ENCODE peak calls at places on chromosome 1, in ten cellular contexts. K is neural progenitor cell, S is AG04449, D is lower lobe of right lung, F is osteocyte, X is mucosa of descending colon, L is fibroblast of lung, J is body of pancreas, E is GM12878, H is type B pancreatic cell. O is an unnamed sample.
A peak's percentile ranks its signal among the peaks of the same experiment; 100 is the strongest.

GRCh38 chr1:63843010-63843409 is 69.2 kb downstream of the ROR1 start:
- DNase-seq in F (no peak), E (no peak), K (no peak), H (no peak), S (no peak), D (no peak), X (no peak), J (no peak), L (no peak), O (peak; percentile 49)

GRCh38 chr1:229942508-229942907 is 124.5 kb upstream of the GALNT2 start:
- DNase-seq in E (no peak), F (no peak), X (no peak), D (no peak), H (no peak), J (peak; percentile 85), S (no peak), L (no peak), K (no peak), O (no peak)

GRCh38 chr1:185654199-185654951 is 79.8 kb upstream of the HMCN1 start:
- DNase-seq in F (no peak), E (no peak), X (no peak), J (no peak), H (no peak), L (peak; percentile 51), S (no peak), K (no peak), D (no peak), O (no peak)

GRCh38 chr1:195886000-195886399 is 722.2 kb downstream of the KCNT2 start:
- DNase-seq in L (no peak), X (no peak), S (no peak), K (peak; percentile 6), H (no peak), E (no peak), F (no peak), D (no peak), J (no peak), O (no peak)

GRCh38 chr1:22121421-22121911 is 21.4 kb downstream of the WNT4 start:
- DNase-seq in F (no peak), H (no peak), J (no peak), D (no peak), K (peak; percentile 34), E (no peak), L (no peak), S (no peak), X (no peak), O (no peak)

GRCh38 chr1:35717911-35718476 is 690 bp downstream of the C1orf216 start:
- DNase-seq in X (peak; percentile 34), S (no peak), L (peak; percentile 77), J (no peak), D (peak; percentile 66), H (no peak), K (peak; percentile 41), F (no peak), E (no peak), O (no peak)

GRCh38 chr1:24107462-24108225 is 4.3 kb downstream of the MYOM3 start:
- DNase-seq in J (no peak), K (no peak), H (no peak), D (peak; percentile 36), S (no peak), L (peak; percentile 82), E (no peak), F (no peak), X (peak; percentile 26), O (no peak)

GRCh38 chr1:1387098-1388077 is 11.7 kb downstream of the CCNL2 start:
- DNase-seq in J (no peak), E (no peak), K (no peak), H (no peak), L (no peak), F (no peak), S (no peak), X (no peak), D (no peak), O (no peak)

GRCh38 chr1:10796029-10796944 is at the start of gene CASZ1:
- DNase-seq in F (peak; percentile 94), K (peak; percentile 95), S (peak; percentile 29), J (peak; percentile 88), L (peak; percentile 91), E (no peak), H (peak; percentile 88), D (peak; percentile 86), X (peak; percentile 87), O (peak; percentile 93)

GRCh38 chr1:46020005-46020404 is 112.4 kb downstream of the PIK3R3 start:
- DNase-seq in S (no peak), H (no peak), L (no peak), F (no peak), E (no peak), X (no peak), D (no peak), J (no peak), K (no peak), O (no peak)

GRCh38 chr1:46026531-46026930 is 105.9 kb downstream of the PIK3R3 start:
- DNase-seq in X (no peak), S (no peak), F (no peak), E (no peak), L (no peak), H (no peak), J (no peak), D (no peak), K (no peak), O (no peak)

GRCh38 chr1:46019348-46019747 is 113.1 kb downstream of the PIK3R3 start:
- DNase-seq in S (no peak), D (no peak), K (peak; percentile 50), L (no peak), J (no peak), E (no peak), F (no peak), X (no peak), H (no peak), O (no peak)

GRCh38 chr1:46017876-46018503 is 114.4 kb downstream of the PIK3R3 start:
- DNase-seq in D (no peak), E (no peak), S (no peak), H (no peak), X (peak; percentile 25), K (no peak), L (no peak), F (no peak), J (no peak), O (no peak)

DNA sequence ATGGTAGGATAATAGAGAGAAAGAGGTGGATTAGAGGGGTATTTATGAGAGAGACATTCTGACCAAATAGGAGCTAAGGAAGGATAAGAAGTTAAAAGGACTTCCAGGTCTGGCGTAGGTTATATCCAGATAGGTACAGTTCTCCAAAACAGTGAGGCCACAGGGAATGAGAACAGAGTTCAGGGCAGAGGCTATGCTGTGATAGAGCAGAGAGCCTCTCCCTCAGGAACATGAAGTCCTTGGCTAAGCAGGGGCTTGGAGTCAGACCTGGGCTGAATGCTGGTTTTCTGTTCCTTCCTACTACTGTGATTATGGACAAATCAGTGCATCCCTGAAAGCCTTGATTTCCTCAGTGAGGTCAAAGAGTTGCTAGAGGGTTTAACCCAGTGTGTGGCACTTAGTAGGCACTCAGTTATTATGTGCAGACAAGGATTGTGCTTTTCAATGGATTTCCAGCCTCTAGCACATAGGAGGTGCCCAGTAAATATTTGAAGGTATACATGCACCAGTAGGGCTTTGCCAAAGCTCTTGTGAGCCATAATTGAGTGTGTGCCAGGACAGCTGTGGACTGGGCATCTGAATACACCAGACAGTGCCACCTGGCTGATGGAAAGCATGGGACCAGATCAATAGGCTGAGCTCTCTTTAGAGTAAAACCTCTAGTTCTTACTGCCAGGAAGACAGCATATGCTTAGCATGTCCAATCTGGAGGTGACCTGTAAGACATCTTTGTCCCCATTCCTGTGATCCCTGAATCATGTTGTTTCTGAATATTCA is 111.2 kb downstream of the PIK3R3 start:
- DNase-seq in L (no peak), H (no peak), J (no peak), D (no peak), E (no peak), K (no peak), S (no peak), X (peak; percentile 47), F (no peak), O (no peak)
- TF ChIP-seq CTCF in L (no peak), H (no peak), J (no peak), D (no peak), E (no peak), K (no peak), S (no peak), X (no peak), F (no peak), O (no peak)

GRCh38 chr1:152926091-152926490 is 17.7 kb downstream of the IVL start:
- DNase-seq in H (no peak), K (no peak), L (peak; percentile 6), X (no peak), F (no peak), S (peak; percentile 37), D (no peak), J (no peak), E (no peak), O (no peak)
- TF ChIP-seq CTCF in H (no peak), K (no peak), L (peak; percentile 90), X (no peak), F (no peak), S (peak; percentile 76), D (peak; percentile 28), J (no peak), E (peak; percentile 74), O (no peak)

DNA sequence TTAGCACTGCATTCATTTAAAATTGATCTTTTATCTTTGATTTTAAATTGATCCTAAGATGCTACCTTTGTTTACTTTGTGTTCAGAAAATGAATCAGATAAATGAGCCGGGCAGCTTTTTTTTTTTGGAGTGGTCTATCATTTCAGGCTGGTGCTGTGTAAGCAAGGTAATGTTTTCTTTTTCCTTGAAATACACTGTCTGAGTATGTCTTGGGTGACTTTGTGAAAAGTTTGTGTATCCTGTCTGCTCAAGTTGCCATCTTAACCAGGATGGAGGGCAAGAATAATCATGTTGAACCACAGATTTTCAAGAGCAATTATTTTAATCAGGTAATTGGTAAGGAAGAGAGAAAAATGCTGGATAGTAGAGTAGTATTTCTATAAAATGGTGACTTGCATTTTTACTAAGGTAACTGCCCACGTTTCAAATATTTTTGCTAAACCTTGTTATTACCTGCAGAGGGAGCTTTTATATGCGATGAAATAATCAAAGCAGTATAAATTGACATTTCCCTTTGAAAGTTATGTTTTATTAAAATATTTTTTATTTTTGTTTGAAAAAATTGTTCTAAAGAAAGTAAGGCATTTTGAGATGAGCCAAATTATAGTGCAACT is 11.1 kb downstream of the ADGRL2 start:
- DNase-seq in X (no peak), S (no peak), H (no peak), E (no peak), F (no peak), K (no peak), J (no peak), L (peak; percentile 6), D (no peak), O (no peak)
- TF ChIP-seq CTCF in X (peak; percentile 16), S (no peak), H (peak; percentile 48), E (no peak), F (peak; percentile 55), K (peak; percentile 28), J (peak; percentile 24), L (no peak), D (no peak), O (no peak)

DNA sequence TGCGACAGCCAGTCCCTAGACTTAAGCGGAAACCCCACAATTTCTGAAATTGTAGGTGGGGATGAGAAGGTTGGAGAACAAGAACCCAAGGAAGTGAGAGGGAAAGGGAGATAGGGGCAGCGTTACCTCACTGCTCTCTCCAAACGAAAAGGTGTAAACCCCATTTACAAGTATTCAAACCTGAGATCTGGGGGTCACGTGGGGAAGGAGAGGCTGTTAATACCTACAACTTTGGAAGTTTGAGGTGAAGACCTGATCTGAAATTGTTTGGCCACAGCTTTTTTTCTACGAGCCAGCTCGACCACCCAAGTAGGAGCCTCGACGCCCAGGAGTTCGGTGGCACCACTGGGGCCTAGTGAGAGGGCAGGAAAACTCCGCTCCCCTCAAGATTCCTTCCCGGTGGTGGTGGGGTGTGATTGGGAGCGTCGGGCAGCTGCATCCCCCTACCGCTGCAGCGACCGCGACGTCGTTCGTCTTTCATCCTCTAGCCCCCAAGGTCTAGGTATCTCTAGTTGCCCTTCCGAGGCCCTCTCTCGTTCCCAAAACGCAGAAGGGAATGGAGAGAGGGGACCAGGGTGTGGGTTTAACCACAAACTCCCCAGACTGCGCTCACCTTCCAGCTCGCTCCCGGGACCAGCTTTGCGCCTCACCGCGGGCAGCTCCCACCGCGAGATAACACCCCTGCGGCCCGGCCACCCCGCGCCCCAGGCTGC is 907 bp downstream of the PTPN14 start:
- DNase-seq in H (no peak), X (no peak), S (no peak), L (no peak), F (no peak), K (peak; percentile 54), E (no peak), D (no peak), J (no peak), O (no peak)
- TF ChIP-seq CTCF in H (peak; percentile 12), X (no peak), S (no peak), L (no peak), F (no peak), K (no peak), E (no peak), D (no peak), J (no peak), O (no peak)

O was measured in glutamatergic neuron.